ENCODE peak calls at places on chromosomes 13 and 19, in seven cellular contexts. F is activated naive CD4-positive, alpha-beta T cell treated with anti-CD3 and anti-CD28 coated beads, Interleukin-2, amount 50 U/mL, for 72 hours; G is right lobe of liver; X is activated naive CD8-positive, alpha-beta T cell treated with anti-CD3 and anti-CD28 coated beads, Interleukin-2, amount 10 ng/mL, durations not matched to agents 7 days and 5 days; U is naive B cell; Q is upper lobe of left lung; Z is mucosa of descending colon. H is an unnamed sample.

GRCh38 chr13:39684531-39685137 is 29.2 kb downstream of the COG6 start:
- ATAC-seq in G (peak; percentile 50), Q (no peak), Z (no peak), U (no peak), X (no peak), F (no peak), H (no peak)

GRCh38 chr19:6113616-6114188 is 3.4 kb upstream of the RFX2 start:
- ATAC-seq in Q (no peak), F (no peak), U (no peak), Z (no peak), X (no peak), G (no peak), H (no peak)

GRCh38 chr19:5395996-5396939 is 55.7 kb upstream of the PTPRS start:
- ATAC-seq in U (no peak), F (no peak), X (no peak), Q (no peak), G (no peak), Z (no peak), H (no peak)

GRCh38 chr19:13902993-13903555 is 2.8 kb downstream of the BRME1 start:
- ATAC-seq in F (no peak), Z (no peak), G (no peak), U (no peak), Q (no peak), X (no peak), H (no peak)

GRCh38 chr13:113981201-113981605 is 7.3 kb upstream of the C13orf46 start:
- ATAC-seq in X (no peak), F (no peak), G (peak; percentile 45), Z (peak; percentile 95), Q (peak; percentile 89), U (no peak), H (no peak)

GRCh38 chr13:41213919-41214318 is 19.6 kb upstream of the KBTBD7 start:
- ATAC-seq in X (no peak), U (no peak), Z (peak; percentile 23), Q (peak; percentile 57), G (no peak), F (no peak), H (no peak)

GRCh38 chr13:21837841-21838551 is 167.1 kb downstream of the FGF9 start:
- ATAC-seq in Z (peak; percentile 82), F (no peak), X (no peak), Q (no peak), U (no peak), G (no peak), H (no peak)

GRCh38 chr19:48683349-48683748 is 10.5 kb upstream of the NTN5 start:
- ATAC-seq in F (peak; percentile 46), Z (no peak), X (no peak), G (peak; percentile 39), Q (no peak), U (peak; percentile 41), H (no peak)

GRCh38 chr19:12703056-12703455 is 6.6 kb upstream of the FBXW9 start:
- ATAC-seq in Q (no peak), U (no peak), Z (no peak), F (peak; percentile 69), G (no peak), X (peak; percentile 19), H (no peak)

GRCh38 chr19:19403373-19403901 is 2.0 kb upstream of the GATAD2A start:
- ATAC-seq in F (no peak), X (no peak), Q (no peak), Z (no peak), U (no peak), G (no peak), H (no peak)

GRCh38 chr19:5561559-5561958 is 6.2 kb downstream of the TINCR start:
- ATAC-seq in X (no peak), Z (no peak), Q (no peak), F (no peak), G (no peak), U (no peak), H (no peak)

GRCh38 chr13:79547821-79548220 is 66.9 kb downstream of the NDFIP2 start:
- ATAC-seq in G (no peak), Q (no peak), X (no peak), F (no peak), U (no peak), Z (no peak), H (no peak)

GRCh38 chr13:51826606-51827005 is 18.4 kb downstream of the TMEM272 start:
- ATAC-seq in Z (no peak), F (no peak), G (no peak), U (no peak), Q (no peak), X (peak; percentile 12), H (no peak)

GRCh38 chr13:113122571-113123225 is at the start of gene F10:
- ATAC-seq in Z (peak; percentile 96), G (peak; percentile 96), X (no peak), F (no peak), Q (peak; percentile 24), U (no peak), H (peak; percentile 43)

GRCh38 chr19:13039211-13039789 is 44.0 kb downstream of the NFIX start:
- ATAC-seq in Z (no peak), Q (no peak), F (no peak), U (no peak), G (no peak), X (no peak), H (no peak)

GRCh38 chr19:46741447-46741846 is 4.4 kb upstream of the FKRP start:
- ATAC-seq in Z (no peak), Q (no peak), X (no peak), F (no peak), U (no peak), G (no peak), H (no peak)

GRCh38 chr13:46804391-46804815 is 7.4 kb upstream of the ESD start:
- ATAC-seq in Z (no peak), U (no peak), Q (no peak), X (no peak), F (no peak), G (no peak), H (peak; percentile 74)

GRCh38 chr19:33022472-33023116 is 42.1 kb downstream of the RHPN2 start:
- ATAC-seq in U (no peak), Z (peak; percentile 7), X (no peak), Q (peak; percentile 59), F (no peak), G (peak; percentile 21), H (no peak)

GRCh38 chr19:15935167-15935702 is 906 bp upstream of the CYP4F11 start:
- ATAC-seq in Q (no peak), X (no peak), Z (peak; percentile 25), F (no peak), G (peak; percentile 57), U (no peak), H (no peak)

GRCh38 chr13:109715902-109716301 is 70.5 kb downstream of the IRS2 start:
- ATAC-seq in F (no peak), G (peak; percentile 79), U (no peak), Z (peak; percentile 36), Q (no peak), X (no peak), H (no peak)

GRCh38 chr19:39166571-39167391 is 30.0 kb upstream of the NCCRP1 start:
- ATAC-seq in F (no peak), G (peak; percentile 32), Q (peak; percentile 84), Z (peak; percentile 85), X (no peak), U (no peak), H (no peak)

GRCh38 chr19:46133101-46133627 is 8.7 kb upstream of the IGFL3 start:
- ATAC-seq in Q (no peak), U (no peak), G (peak; percentile 43), Z (no peak), F (no peak), X (no peak), H (no peak)

GRCh38 chr19:4376245-4376990 is 23.9 kb downstream of the SH3GL1 start:
- ATAC-seq in F (no peak), Z (no peak), G (no peak), Q (no peak), X (no peak), U (no peak), H (no peak)

GRCh38 chr13:109874921-109875454 is 88.6 kb upstream of the IRS2 start:
- ATAC-seq in Q (peak; percentile 43), X (no peak), U (no peak), G (peak; percentile 61), F (peak; percentile 92), Z (no peak), H (peak; percentile 24)

GRCh38 chr13:97385854-97386253 is 48.1 kb upstream of the RAP2A start:
- ATAC-seq in F (no peak), X (no peak), U (no peak), G (no peak), Q (no peak), Z (no peak), H (peak; percentile 69)

GRCh38 chr19:50223439-50223716 is 20.0 kb downstream of the MYH14 start:
- ATAC-seq in F (no peak), G (no peak), X (no peak), Z (no peak), Q (peak; percentile 52), U (no peak), H (no peak)

GRCh38 chr13:28538932-28539331 is 44.0 kb upstream of the FLT1 start:
- ATAC-seq in F (peak; percentile 23), X (no peak), U (no peak), G (no peak), Z (no peak), Q (no peak), H (no peak)

GRCh38 chr13:88622362-88622973 is 951.3 kb downstream of the SLITRK5 start:
- ATAC-seq in F (peak; percentile 69), Z (no peak), X (peak; percentile 87), U (no peak), Q (no peak), G (peak; percentile 50), H (peak; percentile 29)

GRCh38 chr13:95604534-95604915 is 40.0 kb downstream of the DZIP1 start:
- ATAC-seq in F (no peak), X (no peak), G (no peak), Q (no peak), U (no peak), Z (no peak), H (no peak)

GRCh38 chr19:14582894-14583340 is at the start of gene CLEC17A:
- ATAC-seq in F (no peak), X (no peak), Q (peak; percentile 42), G (peak; percentile 29), U (peak; percentile 91), Z (peak; percentile 72), H (no peak)

H was measured in activated T-helper 17 cell treated with anti-CD3 and anti-CD28 coated beads, Interleukin-2, amount 50 U/mL, for 72 hours.